ENCODE peak calls at places on chromosomes 16 and 17, in four cellular contexts. X is activated T-cell treated with anti-CD3 and anti-CD28 coated beads, Interleukin-2, amount 50 U/mL, for 48 hours; C is kidney tubule cell; F is activated naive CD4-positive, alpha-beta T cell. S is an unnamed sample.

GRCh38 chr17:10183931-10184930 is 14.2 kb downstream of the GAS7 start:
- DNase-seq in X (no peak), C (no peak), F (no peak), S (no peak)

GRCh38 chr16:31215287-31216115 is 1.4 kb downstream of the PYDC1 start:
- DNase-seq in X (peak), C (peak), F (no peak), S (no peak)

GRCh38 chr16:4767872-4768548 is 1.0 kb upstream of the ZNF500 start:
- DNase-seq in X (no peak), C (peak), F (no peak), S (no peak)

GRCh38 chr16:49755291-49755611 is 100.7 kb downstream of the ZNF423 start:
- DNase-seq in X (no peak), C (peak), F (no peak), S (no peak)

GRCh38 chr17:49959183-49959935 is 9.6 kb upstream of the DLX4 start:
- DNase-seq in X (no peak), C (peak), F (no peak), S (no peak)

GRCh38 chr16:3021449-3022207 is 1.5 kb downstream of the TNFRSF12A start:
- DNase-seq in X (peak), C (peak), F (peak), S (no peak)

GRCh38 chr17:29469251-29469650 is 79.1 kb downstream of the TAOK1 start:
- DNase-seq in X (no peak), C (no peak), F (no peak), S (no peak)

GRCh38 chr17:43609613-43610385 is 51.9 kb downstream of the MEOX1 start:
- DNase-seq in X (no peak), C (no peak), F (no peak), S (no peak)

GRCh38 chr17:879546-879945 is 97.4 kb downstream of the MRM3 start:
- DNase-seq in X (peak), C (peak), F (peak), S (no peak)

GRCh38 chr17:38969281-38969680 is 2.1 kb upstream of the FBXO47 start:
- DNase-seq in X (no peak), C (no peak), F (no peak), S (no peak)

GRCh38 chr16:23252310-23252709 is 49.8 kb upstream of the SCNN1B start:
- DNase-seq in X (no peak), C (no peak), F (no peak), S (no peak)

GRCh38 chr17:29039764-29040598 is 3.0 kb upstream of the PIPOX start:
- DNase-seq in X (no peak), C (peak), F (no peak), S (no peak)

GRCh38 chr17:82356028-82356427 is 3.0 kb upstream of the TEX19 start:
- DNase-seq in X (no peak), C (peak), F (no peak), S (no peak)

GRCh38 chr17:73278465-73279453 is 17.1 kb upstream of the CPSF4L start:
- DNase-seq in X (no peak), C (no peak), F (no peak), S (no peak)

GRCh38 chr17:50661795-50662391 is 27.2 kb downstream of the ABCC3 start:
- DNase-seq in X (peak), C (peak), F (no peak), S (no peak)

GRCh38 chr16:50644730-50645129 is 36.4 kb downstream of the SNX20 start:
- DNase-seq in X (peak), C (peak), F (peak), S (no peak)

GRCh38 chr16:89150090-89150835 is 21.3 kb upstream of the CDH15 start:
- DNase-seq in X (no peak), C (no peak), F (no peak), S (no peak)

GRCh38 chr16:79213214-79213613 is 387.3 kb downstream of the MAF start:
- DNase-seq in X (no peak), C (no peak), F (no peak), S (no peak)

GRCh38 chr17:75240394-75241142 is 20.8 kb downstream of the GGA3 start:
- DNase-seq in X (peak), C (peak), F (no peak), S (no peak)

GRCh38 chr17:44911133-44912001 is 3.9 kb downstream of the GFAP start:
- DNase-seq in X (peak), C (peak), F (peak), S (no peak)

GRCh38 chr16:71356051-71356740 is 2.3 kb upstream of the CALB2 start:
- DNase-seq in X (no peak), C (no peak), F (no peak), S (no peak)

GRCh38 chr17:62703269-62703775 is 75.9 kb downstream of the MRC2 start:
- DNase-seq in X (peak), C (peak), F (no peak), S (no peak)

GRCh38 chr16:24418729-24419128 is 120.6 kb upstream of the RBBP6 start:
- DNase-seq in X (no peak), C (no peak), F (no peak), S (no peak)

GRCh38 chr16:6428861-6429260 is 903.8 kb upstream of the RBFOX1 start:
- DNase-seq in X (no peak), C (no peak), F (no peak), S (no peak)

GRCh38 chr17:80501739-80502577 is 25.6 kb upstream of the NPTX1 start:
- DNase-seq in X (no peak), C (peak), F (no peak), S (no peak)

GRCh38 chr16:23060458-23061320 is 88.6 kb downstream of the USP31 start:
- DNase-seq in X (peak), C (peak), F (no peak), S (no peak)

S was measured in NCI-H1048.